ENCODE peak calls at places on chromosomes 7 and 10, in five cellular contexts. G is activated naive CD8-positive, alpha-beta T cell treated with anti-CD3 and anti-CD28 coated beads, Interleukin-2, amount 50 U/mL, for 24 hours; J is A549; M is activated effector memory CD4-positive, alpha-beta T cell treated with anti-CD3 and anti-CD28 coated beads, Interleukin-2, amount 50 U/mL, for 16 hours; F is WTC11. P is an unnamed sample.

GRCh38 chr7:141072548-141073172 is 1.2 kb upstream of the TMEM178B start:
- DNase-seq in F (peak), M (peak), G (peak), J (peak), P (no peak)

GRCh38 chr10:3907514-3907913 is 122.5 kb upstream of the KLF6 start:
- DNase-seq in J (no peak), G (no peak), F (no peak), M (no peak), P (no peak)

GRCh38 chr7:51700593-51701215 is 384.1 kb upstream of the COBL start:
- DNase-seq in G (no peak), J (no peak), F (no peak), M (no peak), P (no peak)

GRCh38 chr10:119509909-119510451 is 32.5 kb downstream of the RGS10 start:
- DNase-seq in J (no peak), M (no peak), G (no peak), F (no peak), P (no peak)

GRCh38 chr10:80161321-80162084 is 29.0 kb downstream of the PLAC9 start:
- DNase-seq in M (no peak), F (no peak), G (no peak), J (peak), P (no peak)

GRCh38 chr7:93897680-93898079 is 7.1 kb upstream of the TFPI2 start:
- DNase-seq in M (no peak), G (no peak), F (no peak), J (peak), P (no peak)

GRCh38 chr10:121771957-121772356 is 155.9 kb downstream of the ATE1 start:
- DNase-seq in M (no peak), J (no peak), F (no peak), G (no peak), P (no peak)

GRCh38 chr7:20318933-20319332 is 11.8 kb upstream of the ITGB8 start:
- DNase-seq in F (no peak), J (no peak), M (no peak), G (no peak), P (no peak)

GRCh38 chr7:25758559-25758958 is 393.4 kb upstream of the NFE2L3 start:
- DNase-seq in J (no peak), F (no peak), G (no peak), M (no peak), P (no peak)

GRCh38 chr10:27742926-27743735 is 2.5 kb downstream of the MKX start:
- DNase-seq in M (peak), G (peak), F (peak), J (peak), P (no peak)

GRCh38 chr10:61618388-61618961 is 44.3 kb upstream of the CABCOCO1 start:
- DNase-seq in M (no peak), G (no peak), J (no peak), F (no peak), P (no peak)

GRCh38 chr7:88664630-88665233 is 94.8 kb upstream of the ZNF804B start:
- DNase-seq in M (no peak), J (peak), F (peak), G (no peak), P (no peak)

GRCh38 chr7:128948976-128949760 is 11.4 kb downstream of the IRF5 start:
- DNase-seq in M (no peak), F (no peak), G (no peak), J (no peak), P (no peak)

GRCh38 chr10:102467971-102468438 is 16.7 kb upstream of the C10orf95 start:
- DNase-seq in G (no peak), J (no peak), F (no peak), M (no peak), P (no peak)

GRCh38 chr7:3264693-3265339 is 36.2 kb upstream of the SDK1 start:
- DNase-seq in J (no peak), G (no peak), F (no peak), M (no peak), P (no peak)

GRCh38 chr7:143250822-143251221 is 12.4 kb upstream of the GSTK1 start:
- DNase-seq in M (no peak), J (no peak), G (no peak), F (no peak), P (no peak)

GRCh38 chr10:26697163-26697921 is at the start of gene PDSS1:
- DNase-seq in J (peak), G (peak), F (peak), M (peak), P (peak)

GRCh38 chr10:14569274-14570060 is 205.2 kb downstream of the FAM107B start:
- DNase-seq in G (no peak), M (peak), F (no peak), J (no peak), P (no peak)

GRCh38 chr7:2171855-2172254 is 60.9 kb downstream of the MAD1L1 start:
- DNase-seq in J (no peak), G (no peak), M (no peak), F (no peak), P (peak)

GRCh38 chr7:16528520-16528919 is 1.9 kb downstream of the LRRC72 start:
- DNase-seq in F (no peak), M (no peak), J (no peak), G (no peak), P (no peak)

GRCh38 chr7:47670738-47671137 is 88.8 kb upstream of the TNS3 start:
- DNase-seq in F (no peak), J (no peak), M (no peak), G (no peak), P (no peak)

GRCh38 chr7:138785587-138786437 is 12.0 kb upstream of the TMEM213 start:
- DNase-seq in M (no peak), G (no peak), F (no peak), J (peak), P (no peak)

GRCh38 chr10:110326351-110327032 is 21.8 kb upstream of the SMNDC1 start:
- DNase-seq in J (no peak), G (no peak), F (no peak), M (no peak), P (no peak)

GRCh38 chr7:1974714-1975113 is 258.0 kb downstream of the MAD1L1 start:
- DNase-seq in M (peak), F (no peak), J (no peak), G (no peak), P (no peak)

GRCh38 chr7:139118234-139118802 is 8.8 kb upstream of the ZC3HAV1 start:
- DNase-seq in G (no peak), J (peak), F (no peak), M (peak), P (no peak)

P was measured in mesenteric fat pad.